ENCODE peak calls at places on chromosomes 2 and 18, in nine cellular contexts. H is epithelial cell of esophagus; J is activated gamma-delta T cell treated with Interleukin-2 at 50 U/mL for 16 hours; R is GM06990; Y is stimulated activated CD8-positive, alpha-beta memory T cell treated with anti-CD3 and anti-CD28 coated beads, Interleukin-15, amount 100 ng/mL, for 24 hours; Q is WTC11; L is SIG-M5; X is NCI-H345; Z is germinal center. B is an unnamed sample.

GRCh38 chr18:31954349-31954748 is 11.4 kb upstream of the TRAPPC8 start:
- DNase-seq in Y (no peak), H (peak; percentile 48), J (no peak), L (no peak), X (no peak), Q (no peak), Z (no peak), R (no peak), B (no peak)

GRCh38 chr2:220509921-220510320 is 882.5 kb downstream of the SLC4A3 start:
- DNase-seq in J (no peak), Y (no peak), L (no peak), H (no peak), Z (no peak), R (no peak), X (peak; percentile 21), Q (no peak), B (no peak)

GRCh38 chr18:45248240-45248903 is 366.9 kb upstream of the SLC14A2 start:
- DNase-seq in H (no peak), Z (no peak), Q (no peak), J (no peak), R (no peak), X (no peak), L (no peak), Y (no peak), B (no peak)

GRCh38 chr2:187985923-187986322 is 305.8 kb upstream of the GULP1 start:
- DNase-seq in J (no peak), X (no peak), Y (no peak), R (no peak), H (no peak), Z (no peak), L (no peak), Q (no peak), B (no peak)

GRCh38 chr18:8658858-8659485 is 46.4 kb upstream of the MTCL1 start:
- DNase-seq in L (no peak), X (peak; percentile 79), Y (no peak), H (no peak), Z (no peak), R (no peak), J (no peak), Q (no peak), B (no peak)

GRCh38 chr2:128623776-128624424 is 305.2 kb upstream of the HS6ST1 start:
- DNase-seq in H (no peak), J (no peak), L (no peak), R (peak; percentile 48), Z (no peak), Q (no peak), X (no peak), Y (no peak), B (no peak)

GRCh38 chr2:46164581-46165301 is 132.5 kb upstream of the EPAS1 start:
- DNase-seq in R (no peak), H (peak; percentile 83), Y (no peak), J (no peak), X (no peak), Q (no peak), L (no peak), Z (no peak), B (no peak)

GRCh38 chr2:224442092-224442999 is 40.4 kb upstream of the FAM124B start:
- DNase-seq in H (peak; percentile 36), J (no peak), Y (no peak), L (no peak), Q (peak; percentile 37), X (no peak), Z (peak; percentile 20), R (no peak), B (no peak)

GRCh38 chr18:79640875-79641274 is 38.7 kb upstream of the CTDP1 start:
- DNase-seq in R (no peak), X (no peak), H (no peak), Q (no peak), J (no peak), Z (no peak), L (no peak), Y (no peak), B (no peak)

GRCh38 chr2:146295080-146295670 is 1549.7 kb upstream of the ACVR2A start:
- DNase-seq in R (no peak), J (no peak), H (no peak), Q (no peak), Z (no peak), L (no peak), Y (no peak), X (no peak), B (no peak)

GRCh38 chr2:151051584-151052220 is 210.0 kb downstream of the RBM43 start:
- DNase-seq in R (peak; percentile 16), Z (peak; percentile 34), X (peak; percentile 38), L (peak; percentile 31), J (peak; percentile 4), Y (no peak), Q (peak; percentile 25), H (peak; percentile 67), B (no peak)

GRCh38 chr2:102143450-102143985 is 972 bp downstream of the IL1R1 start:
- DNase-seq in R (no peak), Q (no peak), X (no peak), L (no peak), H (no peak), J (no peak), Z (no peak), Y (no peak), B (no peak)

GRCh38 chr2:29063646-29064372 is 10.5 kb downstream of the PCARE start:
- DNase-seq in Q (no peak), X (no peak), H (peak; percentile 36), R (no peak), L (no peak), Z (no peak), J (no peak), Y (no peak), B (no peak)

GRCh38 chr2:27756091-27756490 is 15.4 kb upstream of the MRPL33 start:
- DNase-seq in Q (no peak), Y (no peak), J (no peak), L (no peak), R (no peak), X (no peak), H (no peak), Z (no peak), B (no peak)

GRCh38 chr2:198712485-198712884 is 745.3 kb downstream of the SATB2 start:
- DNase-seq in H (no peak), Y (no peak), J (no peak), Q (no peak), Z (no peak), L (no peak), R (no peak), X (no peak), B (no peak)

GRCh38 chr2:159497256-159497655 is 119.1 kb downstream of the BAZ2B start:
- DNase-seq in Y (no peak), Q (no peak), X (no peak), Z (no peak), J (no peak), R (no peak), H (peak; percentile 93), L (peak; percentile 40), B (no peak)

GRCh38 chr2:64594563-64594989 is 59.1 kb downstream of the SERTAD2 start:
- DNase-seq in L (no peak), X (no peak), Y (no peak), R (no peak), Z (no peak), Q (no peak), J (no peak), H (peak; percentile 81), B (no peak)

GRCh38 chr2:133326651-133327397 is 241.4 kb downstream of the NCKAP5 start:
- DNase-seq in L (no peak), Q (no peak), R (no peak), X (no peak), Z (no peak), J (no peak), H (peak; percentile 19), Y (no peak), B (no peak)

GRCh38 chr2:102841107-102841840 is 79.4 kb downstream of the TMEM182 start:
- DNase-seq in J (no peak), L (no peak), H (peak; percentile 59), Z (peak; percentile 25), Y (no peak), Q (peak; percentile 77), R (peak; percentile 12), X (peak; percentile 35), B (peak; percentile 76)

GRCh38 chr2:46363535-46364170 is 66.4 kb downstream of the EPAS1 start:
- DNase-seq in X (no peak), Z (no peak), L (no peak), Y (no peak), J (no peak), H (peak; percentile 44), Q (no peak), R (no peak), B (no peak)

GRCh38 chr2:59000796-59001195 is 759.7 kb upstream of the FANCL start:
- DNase-seq in L (no peak), H (no peak), X (no peak), J (no peak), Q (no peak), Z (no peak), R (no peak), Y (no peak), B (no peak)

GRCh38 chr2:172313715-172314341 is 113.6 kb upstream of the ITGA6 start:
- DNase-seq in X (no peak), J (no peak), R (no peak), Q (no peak), Y (no peak), H (no peak), L (no peak), Z (no peak), B (no peak)

GRCh38 chr18:63980027-63980426 is 10.1 kb downstream of the SERPINB8 start:
- DNase-seq in Z (no peak), X (no peak), L (no peak), Y (no peak), J (no peak), R (no peak), H (no peak), Q (no peak), B (no peak)

GRCh38 chr2:215895330-215895729 is 118.0 kb downstream of the MREG start:
- DNase-seq in J (no peak), R (no peak), Q (no peak), X (peak; percentile 32), Z (no peak), H (no peak), Y (no peak), L (no peak), B (no peak)

GRCh38 chr2:224594840-224595239 is 9.7 kb upstream of the CUL3 start:
- DNase-seq in X (no peak), L (no peak), Z (no peak), H (peak; percentile 76), J (no peak), Y (no peak), Q (no peak), R (no peak), B (no peak)

GRCh38 chr2:224951723-224952481 is 90.4 kb downstream of the DOCK10 start:
- DNase-seq in X (no peak), Z (no peak), H (no peak), J (no peak), R (no peak), L (peak; percentile 14), Q (no peak), Y (no peak), B (no peak)

GRCh38 chr2:44638649-44639048 is 276.9 kb downstream of the CAMKMT start:
- DNase-seq in H (no peak), J (no peak), X (no peak), Y (no peak), Q (no peak), L (no peak), R (no peak), Z (no peak), B (no peak)

GRCh38 chr18:79458131-79458838 is 62.6 kb downstream of the NFATC1 start:
- DNase-seq in X (no peak), Y (no peak), L (no peak), J (no peak), Z (no peak), Q (no peak), H (peak; percentile 77), R (no peak), B (no peak)

GRCh38 chr2:27942612-27943011 is 52.1 kb downstream of the BABAM2 start:
- DNase-seq in Q (no peak), H (no peak), Z (no peak), Y (no peak), L (no peak), J (no peak), R (no peak), X (no peak), B (no peak)

GRCh38 chr2:178397002-178397605 is 53.9 kb downstream of the PRKRA start:
- DNase-seq in X (peak; percentile 55), J (no peak), Z (peak; percentile 39), L (no peak), R (peak; percentile 19), Q (no peak), H (peak; percentile 64), Y (no peak), B (no peak)

B was measured in ecto neural progenitor cell.